ENCODE peak calls at places on chromosomes 3 and 15, in four cellular contexts. S is HCT116; J is CD4-positive, CD25-positive, alpha-beta regulatory T cell; F is sigmoid colon. P is an unnamed sample.

GRCh38 chr3:157147099-157147803 is 12.7 kb downstream of the CCNL1 start:
- DNase-seq in J (no peak), S (no peak), F (no peak), P (no peak)

GRCh38 chr3:152524198-152525140 is 255.7 kb downstream of the MBNL1 start:
- DNase-seq in F (no peak), J (peak; percentile 52), S (peak; percentile 33), P (no peak)

GRCh38 chr15:36737430-36737891 is 158.0 kb downstream of the CDIN1 start:
- DNase-seq in J (no peak), F (no peak), S (no peak), P (no peak)

GRCh38 chr3:113485161-113485609 is 29.8 kb downstream of the SPICE1 start:
- DNase-seq in S (no peak), F (no peak), J (peak; percentile 44), P (peak; percentile 5)

GRCh38 chr3:196686436-196686835 is 25.6 kb downstream of the CEP19 start:
- DNase-seq in F (no peak), J (no peak), S (no peak), P (no peak)

GRCh38 chr3:173913985-173914421 is 516.5 kb downstream of the NLGN1 start:
- DNase-seq in J (no peak), F (no peak), S (no peak), P (no peak)

GRCh38 chr15:86355798-86356197 is 276.1 kb downstream of the AGBL1 start:
- DNase-seq in F (no peak), J (no peak), S (no peak), P (no peak)

GRCh38 chr3:23495507-23495906 is 292.4 kb downstream of the UBE2E2 start:
- DNase-seq in F (no peak), S (no peak), J (no peak), P (no peak)

GRCh38 chr15:92810418-92811138 is 89.5 kb upstream of the CHD2 start:
- DNase-seq in S (no peak), F (peak; percentile 84), J (no peak), P (no peak)

GRCh38 chr15:31163769-31164572 is 62.4 kb upstream of the TRPM1 start:
- DNase-seq in F (no peak), S (no peak), J (no peak), P (no peak)

GRCh38 chr3:171269557-171269956 is 190.6 kb downstream of the TNIK start:
- DNase-seq in J (no peak), F (no peak), S (no peak), P (no peak)

GRCh38 chr3:125039041-125039896 is 16.5 kb downstream of the HEG1 start:
- DNase-seq in S (no peak), J (no peak), F (no peak), P (no peak)

DNA sequence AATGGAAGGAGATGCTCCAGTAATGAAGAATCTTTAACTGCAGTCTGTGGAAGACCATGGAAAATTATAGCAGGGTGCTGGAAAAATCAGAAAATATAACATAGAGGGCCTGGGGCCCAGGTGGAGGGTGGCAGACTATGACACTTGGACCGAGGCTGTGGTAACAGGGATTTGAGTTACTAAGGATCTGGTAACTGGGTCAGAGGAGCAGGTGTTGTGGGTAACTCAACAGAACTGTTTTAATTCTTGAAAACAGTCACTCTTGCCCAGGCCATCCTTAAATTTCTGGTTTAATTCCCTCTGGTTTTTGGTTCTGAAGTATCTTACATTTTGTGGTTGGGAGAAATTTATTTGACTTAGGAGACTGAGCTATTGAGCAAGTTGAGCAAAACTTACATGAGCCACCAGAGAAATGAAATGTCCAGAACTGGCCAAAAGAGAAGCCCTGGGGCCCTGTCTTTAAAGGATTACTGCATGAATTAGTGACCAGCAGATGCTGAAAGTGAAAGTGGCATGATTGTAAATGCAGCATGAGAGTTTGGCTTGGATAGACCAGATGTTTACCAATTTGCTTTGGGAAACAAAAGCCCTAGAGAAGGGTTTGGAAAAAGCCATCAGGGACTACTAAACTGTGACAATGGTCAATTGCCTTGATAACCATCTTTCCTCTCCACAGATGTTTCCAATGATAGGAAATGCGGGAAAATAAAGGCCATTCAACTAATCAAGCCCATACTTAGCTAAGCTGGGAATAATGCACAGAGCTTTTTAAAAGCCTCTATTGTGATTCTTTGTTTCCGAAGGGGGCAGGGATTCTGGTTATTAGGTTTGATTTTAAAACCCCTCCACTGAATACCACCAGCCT is 374.9 kb upstream of the TGFBR2 start:
- DNase-seq in S (no peak), J (no peak), F (no peak), P (no peak)
- H3K4me1 ChIP-seq in S (peaks cover 30% of the 10 kb centered on the region), J (no peaks in the 10 kb centered on the region), F (peaks cover 10% of the 10 kb centered on the region), P (no peaks in the 10 kb centered on the region)

GRCh38 chr3:44337253-44337652 is 1.3 kb upstream of the TCAIM start:
- DNase-seq in J (no peak), S (no peak), F (no peak), P (no peak)
- H3K4me3 ChIP-seq in J (peak overlapping the region; percentile 78), S (peak overlapping the region; percentile 77), F (peak overlapping the region; percentile 78), P (no peak overlapping the region)

GRCh38 chr3:12992629-12993021 is 80.6 kb downstream of the IQSEC1 start:
- DNase-seq in J (no peak), F (no peak), S (no peak), P (no peak)

GRCh38 chr3:12990781-12991480 is 82.3 kb downstream of the IQSEC1 start:
- DNase-seq in J (no peak), S (no peak), F (no peak), P (no peak)

GRCh38 chr3:12991861-12992281 is 81.4 kb downstream of the IQSEC1 start:
- DNase-seq in J (no peak), S (no peak), F (no peak), P (no peak)

GRCh38 chr3:12990306-12990705 is 82.9 kb downstream of the IQSEC1 start:
- DNase-seq in S (no peak), J (no peak), F (no peak), P (no peak)

GRCh38 chr3:12991481-12991837 is 81.8 kb downstream of the IQSEC1 start:
- DNase-seq in S (no peak), F (no peak), J (no peak), P (no peak)
- H3K4me1 ChIP-seq in S (peaks cover 9% of the 10 kb centered on the region), F (peaks cover 8% of the 10 kb centered on the region), J (peaks cover 43% of the 10 kb centered on the region), P (peaks cover 27% of the 10 kb centered on the region)

GRCh38 chr3:97479740-97480139 is 284.8 kb upstream of the ARL6 start:
- DNase-seq in F (no peak), J (no peak), S (no peak), P (no peak)

GRCh38 chr3:97485206-97485605 is 279.4 kb upstream of the ARL6 start:
- DNase-seq in J (no peak), S (no peak), F (no peak), P (no peak)

DNA sequence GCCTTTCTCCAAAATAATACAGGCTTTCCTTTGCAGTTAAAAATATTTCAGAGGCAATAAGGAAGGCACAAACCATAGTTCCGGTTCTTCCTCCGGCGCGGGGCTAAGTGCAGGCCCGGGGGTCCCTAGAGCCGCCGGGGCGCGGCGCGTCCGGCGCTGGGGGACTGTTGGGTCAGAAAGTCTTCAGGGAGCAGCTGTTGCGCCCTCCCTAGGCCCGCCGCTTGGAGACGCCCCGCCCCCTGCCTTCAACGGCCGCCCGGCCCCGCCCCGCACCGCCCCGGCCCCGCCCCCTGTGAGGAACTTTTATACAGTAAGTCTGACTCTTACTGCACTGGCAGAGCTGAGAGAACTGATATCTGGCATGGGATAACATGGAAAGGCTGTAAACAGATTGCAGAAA is 283.1 kb upstream of the ARL6 start:
- DNase-seq in J (no peak), S (no peak), F (no peak), P (no peak)
- H3K4me3 ChIP-seq in J (no peak overlapping the region), S (no peak overlapping the region), F (no peak overlapping the region), P (no peak overlapping the region)

DNA sequence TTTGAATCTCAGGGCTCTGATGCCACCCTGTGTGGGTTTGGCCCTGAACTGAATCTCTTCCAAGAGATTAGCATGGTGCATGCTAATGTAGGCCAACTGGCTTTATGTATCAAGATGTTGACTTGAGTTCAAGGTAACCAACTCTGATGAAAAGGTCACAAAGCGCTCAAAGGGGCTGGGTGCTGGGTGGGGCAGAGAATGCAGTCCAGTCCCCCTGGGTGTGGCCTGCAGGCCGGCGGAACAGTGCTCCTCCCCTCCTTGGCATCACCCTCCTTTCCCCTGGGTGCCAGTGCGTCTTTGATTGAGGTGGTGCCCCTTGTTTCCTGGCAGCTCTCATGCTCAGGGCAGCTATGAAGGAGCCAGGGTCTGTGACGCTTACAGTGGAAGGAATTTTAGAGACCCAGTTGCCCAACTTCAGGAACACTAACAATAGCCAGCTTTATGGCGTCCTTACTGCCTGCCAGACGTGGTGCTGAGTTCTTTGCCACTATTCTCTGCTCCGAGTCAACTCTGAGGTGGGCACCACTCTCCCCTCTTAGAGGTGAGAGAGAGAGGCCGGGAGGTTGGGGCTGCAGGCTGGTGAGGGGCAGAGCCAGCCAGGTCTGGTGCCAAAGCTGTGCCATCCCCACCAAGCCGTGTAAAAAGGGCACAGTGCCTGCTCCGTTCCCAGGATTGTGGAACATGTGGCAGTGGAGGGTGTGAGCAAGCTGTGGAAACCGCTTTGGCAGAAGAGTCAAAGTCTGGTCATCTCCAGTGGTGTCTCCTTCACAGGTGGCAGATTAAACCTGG is 9.8 kb downstream of the SYNM start:
- DNase-seq in J (no peak), S (no peak), F (peak; percentile 93), P (no peak)
- H3K4me1 ChIP-seq in J (no peaks in the 10 kb centered on the region), S (no peaks in the 10 kb centered on the region), F (peaks cover 86% of the 10 kb centered on the region), P (no peaks in the 10 kb centered on the region)

GRCh38 chr15:63042879-63043340 is 363 bp downstream of the TPM1 start:
- DNase-seq in J (no peak), F (no peak), S (no peak), P (no peak)

GRCh38 chr15:63045438-63046278 is 3.1 kb downstream of the TPM1 start:
- DNase-seq in S (no peak), J (no peak), F (no peak), P (no peak)

GRCh38 chr15:63044645-63045437 is 2.3 kb downstream of the TPM1 start:
- DNase-seq in J (no peak), S (no peak), F (peak; percentile 87), P (no peak)

GRCh38 chr15:63043391-63044076 is 987 bp downstream of the TPM1 start:
- DNase-seq in F (peak; percentile 84), S (no peak), J (no peak), P (no peak)

GRCh38 chr15:63044077-63044644 is 1.6 kb downstream of the TPM1 start:
- DNase-seq in F (no peak), J (no peak), S (no peak), P (no peak)
- H3K4me3 ChIP-seq in F (peak overlapping the region; percentile 88), J (no peak overlapping the region), S (no peak overlapping the region), P (peak overlapping the region; percentile 41)

GRCh38 chr3:123367467-123368154 is 81.3 kb downstream of the ADCY5 start:
- DNase-seq in S (no peak), J (no peak), F (peak; percentile 44), P (no peak)

GRCh38 chr3:123371426-123371825 is 77.5 kb downstream of the ADCY5 start:
- DNase-seq in J (no peak), S (no peak), F (peak; percentile 61), P (no peak)

GRCh38 chr3:123370819-123371218 is 78.1 kb downstream of the ADCY5 start:
- DNase-seq in J (no peak), F (peak; percentile 88), S (no peak), P (no peak)

GRCh38 chr3:123371859-123372767 is 76.8 kb downstream of the ADCY5 start:
- DNase-seq in F (peak; percentile 52), J (no peak), S (no peak), P (no peak)

DNA sequence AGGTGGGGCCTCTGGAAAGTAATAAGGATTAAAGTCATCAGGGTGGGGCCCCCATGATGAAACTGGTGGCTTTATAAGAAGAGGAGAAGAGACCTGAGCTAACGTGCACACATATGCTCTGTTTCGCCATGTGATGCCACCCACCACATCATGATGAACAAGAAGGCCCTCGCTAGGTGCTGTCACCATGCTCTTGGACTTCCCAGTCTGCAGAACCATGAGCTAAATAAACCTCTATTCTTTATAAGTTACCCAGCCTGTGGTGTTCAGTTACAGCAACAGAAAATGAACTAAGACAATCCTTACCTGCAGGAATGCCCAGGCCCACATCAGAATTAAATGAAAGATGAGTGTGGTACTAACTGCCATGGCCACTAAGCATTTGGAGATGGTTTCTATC is 79.8 kb downstream of the ADCY5 start:
- DNase-seq in S (no peak), J (no peak), F (peak; percentile 18), P (no peak)
- H3K4me1 ChIP-seq in S (no peaks in the 10 kb centered on the region), J (no peaks in the 10 kb centered on the region), F (peaks cover 69% of the 10 kb centered on the region), P (no peaks in the 10 kb centered on the region)